ENCODE peak calls at places on chromosomes 12 and 14, in four cellular contexts. One of them, this sample, is unnamed.

GRCh38 chr14:69928111-69928523 is 48.9 kb downstream of the SMOC1 start:
- DNase-seq in HepG2: no peak
- DNase-seq in H1: no peak
- DNase-seq in K562: no peak
- DNase-seq in this sample: peak; percentile 11

GRCh38 chr14:28785096-28785952 is 18.7 kb downstream of the FOXG1 start:
- DNase-seq in HepG2: no peak
- DNase-seq in K562: no peak
- DNase-seq in H1: no peak
- DNase-seq in this sample: no peak

GRCh38 chr14:96187216-96188050 is 17.2 kb upstream of the BDKRB2 start:
- DNase-seq in HepG2: no peak
- DNase-seq in K562: no peak
- DNase-seq in H1: no peak
- DNase-seq in this sample: no peak

GRCh38 chr14:67579040-67579439 is 21.0 kb downstream of the PIGH start:
- DNase-seq in K562: no peak
- DNase-seq in HepG2: no peak
- DNase-seq in H1: no peak
- DNase-seq in this sample: no peak

GRCh38 chr12:57488397-57489156 is 709 bp downstream of the MARS1 start:
- DNase-seq in HepG2: no peak
- DNase-seq in K562: no peak
- DNase-seq in H1: no peak
- DNase-seq in this sample: no peak

GRCh38 chr12:122835693-122836026 is 403 bp downstream of the HIP1R start:
- DNase-seq in H1: no peak
- DNase-seq in K562: peak; percentile 44
- DNase-seq in HepG2: no peak
- DNase-seq in this sample: peak; percentile 46

GRCh38 chr12:38138225-38139221 is 178.1 kb upstream of the ALG10B start:
- DNase-seq in H1: no peak
- DNase-seq in K562: peak; percentile 63
- DNase-seq in HepG2: peak; percentile 60
- DNase-seq in this sample: peak; percentile 81

GRCh38 chr14:77582511-77582910 is 33.9 kb downstream of the SPTLC2 start:
- DNase-seq in K562: no peak
- DNase-seq in HepG2: no peak
- DNase-seq in H1: no peak
- DNase-seq in this sample: no peak

GRCh38 chr12:116662612-116663144 is 75.2 kb downstream of the SPRING1 start:
- DNase-seq in K562: no peak
- DNase-seq in H1: no peak
- DNase-seq in HepG2: peak; percentile 52
- DNase-seq in this sample: no peak

GRCh38 chr14:31206536-31207286 is 882 bp downstream of the HECTD1 start:
- DNase-seq in HepG2: peak; percentile 50
- DNase-seq in H1: no peak
- DNase-seq in K562: peak; percentile 31
- DNase-seq in this sample: no peak

GRCh38 chr12:71216725-71217579 is 59.2 kb upstream of the TSPAN8 start:
- DNase-seq in HepG2: peak; percentile 28
- DNase-seq in H1: no peak
- DNase-seq in K562: peak; percentile 79
- DNase-seq in this sample: peak; percentile 45

GRCh38 chr12:106919910-106920544 is 35.7 kb upstream of the TMEM263 start:
- DNase-seq in HepG2: peak; percentile 28
- DNase-seq in K562: peak; percentile 61
- DNase-seq in H1: no peak
- DNase-seq in this sample: peak; percentile 59

GRCh38 chr12:99119449-99119848 is 474.4 kb downstream of the APAF1 start:
- DNase-seq in HepG2: no peak
- DNase-seq in K562: no peak
- DNase-seq in H1: no peak
- DNase-seq in this sample: no peak

GRCh38 chr14:85934886-85935254 is 404.9 kb downstream of the FLRT2 start:
- DNase-seq in K562: no peak
- DNase-seq in HepG2: no peak
- DNase-seq in H1: no peak
- DNase-seq in this sample: no peak

GRCh38 chr12:47991592-47991991 is 12.7 kb downstream of the COL2A1 start:
- DNase-seq in HepG2: no peak
- DNase-seq in K562: no peak
- DNase-seq in H1: no peak
- DNase-seq in this sample: no peak

GRCh38 chr14:65776193-65776592 is 363.7 kb downstream of the FUT8 start:
- DNase-seq in HepG2: no peak
- DNase-seq in H1: no peak
- DNase-seq in K562: no peak
- DNase-seq in this sample: no peak

GRCh38 chr14:101480747-101481530 is 80.4 kb upstream of the DIO3 start:
- DNase-seq in H1: no peak
- DNase-seq in HepG2: peak; percentile 10
- DNase-seq in K562: no peak
- DNase-seq in this sample: peak; percentile 85

GRCh38 chr12:55974308-55974724 is 438 bp downstream of the RAB5B start:
- DNase-seq in H1: no peak
- DNase-seq in HepG2: peak; percentile 31
- DNase-seq in K562: peak; percentile 67
- DNase-seq in this sample: peak; percentile 60

GRCh38 chr12:20798561-20798960 is 11.9 kb upstream of the SLCO1B3 start:
- DNase-seq in K562: no peak
- DNase-seq in HepG2: peak; percentile 46
- DNase-seq in H1: no peak
- DNase-seq in this sample: peak; percentile 37

GRCh38 chr12:92360543-92360942 is 214.9 kb upstream of the BTG1 start:
- DNase-seq in H1: no peak
- DNase-seq in K562: no peak
- DNase-seq in HepG2: no peak
- DNase-seq in this sample: no peak

DNA sequence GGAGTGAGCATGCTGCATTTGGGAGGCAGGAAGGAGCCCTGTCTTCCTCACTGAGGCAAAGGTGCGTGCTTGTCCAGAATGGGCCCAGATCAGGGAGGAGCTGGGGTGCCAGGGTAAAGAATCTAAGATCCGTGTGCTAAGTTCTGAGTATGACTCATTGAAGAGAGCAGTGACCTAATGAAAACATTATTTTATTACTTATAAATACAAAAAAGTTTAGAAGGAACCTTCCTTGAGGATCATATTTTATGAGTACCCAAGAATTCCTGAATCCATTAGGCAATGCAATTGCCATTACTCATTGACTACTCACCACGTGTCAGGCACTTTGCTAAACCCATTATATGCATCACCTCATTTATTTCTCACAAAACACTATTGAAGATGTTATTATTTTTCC is 264.7 kb downstream of the EGLN3 start:
- DNase-seq in HepG2: no peak
- DNase-seq in H1: no peak
- DNase-seq in K562: no peak
- DNase-seq in this sample: no peak
- TF ChIP-seq PHF8 in HepG2: no peak
- TF ChIP-seq PHF8 in H1: no peak
- TF ChIP-seq PHF8 in K562: no peak
- TF ChIP-seq PHF8 in this sample: no peak

DNA sequence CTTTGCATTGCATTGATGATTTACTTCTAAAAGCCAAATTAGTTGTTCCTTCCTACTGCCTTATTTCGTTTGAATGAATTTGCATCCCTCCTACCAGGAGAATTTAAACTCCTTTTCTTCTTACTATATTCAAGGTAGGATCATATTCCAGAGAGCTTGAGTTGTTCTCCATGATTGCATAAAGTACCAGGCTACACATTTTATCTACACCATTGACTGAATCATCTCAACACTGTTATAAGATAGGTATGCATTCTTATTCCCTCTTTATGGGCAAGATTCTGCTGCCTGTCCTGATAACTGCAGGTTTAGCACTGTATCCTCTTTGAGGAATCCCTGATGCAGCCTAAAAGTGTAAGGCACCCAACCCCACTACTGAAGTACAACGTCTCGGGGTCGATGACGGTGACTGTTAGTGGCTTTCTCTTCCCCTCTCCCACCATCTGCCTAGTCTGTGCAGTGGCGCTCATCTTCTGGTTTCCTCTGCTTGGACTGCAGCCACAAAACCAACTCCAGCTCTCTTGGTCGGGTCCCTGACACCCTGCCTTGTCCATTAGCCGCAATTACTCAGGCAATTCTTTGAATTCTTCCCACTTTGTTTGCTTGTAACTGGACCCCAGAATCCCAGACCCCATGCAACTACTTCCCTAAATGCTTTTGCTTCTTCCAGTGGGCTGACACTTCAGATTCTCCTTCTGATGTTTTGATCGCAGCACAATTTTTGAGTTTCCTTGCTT is 44.4 kb upstream of the STXBP6 start:
- DNase-seq in HepG2: no peak
- DNase-seq in K562: no peak
- DNase-seq in H1: no peak
- DNase-seq in this sample: no peak
- TF ChIP-seq PHF8 in HepG2: no peak
- TF ChIP-seq PHF8 in K562: no peak
- TF ChIP-seq PHF8 in H1: no peak
- TF ChIP-seq PHF8 in this sample: no peak

GRCh38 chr12:95257541-95257940 is 39.9 kb downstream of the VEZT start:
- DNase-seq in H1: peak; percentile 9
- DNase-seq in K562: no peak
- DNase-seq in HepG2: no peak
- DNase-seq in this sample: no peak
- TF ChIP-seq PHF8 in H1: no peak
- TF ChIP-seq PHF8 in K562: no peak
- TF ChIP-seq PHF8 in HepG2: no peak
- TF ChIP-seq PHF8 in this sample: no peak

DNA sequence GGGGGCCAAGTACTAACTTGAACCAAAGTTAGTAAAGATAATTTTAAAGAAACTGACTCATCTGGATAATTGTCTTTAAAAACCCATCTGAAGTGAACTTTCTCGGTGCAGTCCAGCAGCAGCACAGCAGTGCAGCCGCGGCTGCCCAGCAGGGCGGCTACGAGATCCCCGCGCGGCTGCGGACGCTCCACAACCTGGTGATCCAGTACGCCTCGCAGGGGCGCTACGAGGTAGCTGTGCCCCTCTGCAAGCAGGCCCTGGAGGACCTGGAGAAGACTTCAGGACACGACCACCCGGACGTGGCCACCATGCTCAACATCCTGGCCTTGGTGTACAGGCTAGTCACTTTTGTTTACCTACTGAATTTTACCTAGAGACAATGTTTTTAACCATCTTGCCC is 33.6 kb downstream of the KLC1 start:
- DNase-seq in K562: no peak
- DNase-seq in HepG2: no peak
- DNase-seq in H1: no peak
- DNase-seq in this sample: no peak
- TF ChIP-seq PHF8 in K562: no peak
- TF ChIP-seq PHF8 in HepG2: no peak
- TF ChIP-seq PHF8 in H1: no peak
- TF ChIP-seq PHF8 in this sample: no peak

This sample was measured in A549.